ENCODE peak calls at places on chromosomes 16 and 17, in four cellular contexts. X, S, C and E are unnamed samples.
A peak's percentile ranks its signal among the peaks of the same experiment; 100 is the strongest.

GRCh38 chr16:84883301-84883700 is 63.5 kb downstream of the CRISPLD2 start:
- DNase-seq in X (no peak), S (no peak), C (no peak), E (no peak)

GRCh38 chr17:57915980-57916757 is 39.0 kb downstream of the CUEDC1 start:
- DNase-seq in X (no peak), S (no peak), C (no peak), E (no peak)

GRCh38 chr16:74449470-74449869 is 28.2 kb upstream of the CLEC18B start:
- DNase-seq in X (no peak), S (no peak), C (no peak), E (no peak)

GRCh38 chr16:76226011-76226410 is 51.2 kb upstream of the CNTNAP4 start:
- DNase-seq in X (no peak), S (no peak), C (no peak), E (no peak)

GRCh38 chr16:69223882-69224281 is 36.9 kb downstream of the SNTB2 start:
- DNase-seq in X (no peak), S (peak; percentile 59), C (no peak), E (no peak)

GRCh38 chr17:34499576-34499975 is 79.8 kb upstream of the TMEM132E start:
- DNase-seq in X (no peak), S (no peak), C (peak; percentile 63), E (peak; percentile 27)

GRCh38 chr16:48556913-48557351 is 53.0 kb downstream of the N4BP1 start:
- DNase-seq in X (no peak), S (no peak), C (no peak), E (no peak)

GRCh38 chr17:17663160-17664072 is 17.8 kb upstream of the RAI1 start:
- DNase-seq in X (peak; percentile 55), S (no peak), C (no peak), E (peak; percentile 39)

GRCh38 chr16:65125322-65125721 is 3.5 kb upstream of the CDH11 start:
- DNase-seq in X (no peak), S (no peak), C (no peak), E (no peak)

GRCh38 chr16:89651584-89651983 is 5.9 kb downstream of the CHMP1A start:
- DNase-seq in X (no peak), S (no peak), C (no peak), E (no peak)

GRCh38 chr17:33506889-33507650 is 214.0 kb upstream of the ASIC2 start:
- DNase-seq in X (no peak), S (no peak), C (no peak), E (no peak)

GRCh38 chr17:49343273-49343672 is 18.8 kb downstream of the ZNF652 start:
- DNase-seq in X (no peak), S (peak; percentile 48), C (no peak), E (peak; percentile 42)

GRCh38 chr16:3938471-3938842 is 57.9 kb upstream of the CREBBP start:
- DNase-seq in X (no peak), S (no peak), C (no peak), E (no peak)

GRCh38 chr17:63702223-63702577 is 2.3 kb upstream of the LIMD2 start:
- DNase-seq in X (peak; percentile 59), S (no peak), C (no peak), E (peak; percentile 85)

GRCh38 chr17:53032861-53033271 is 789.9 kb upstream of the KIF2B start:
- DNase-seq in X (no peak), S (no peak), C (peak; percentile 79), E (peak; percentile 34)

GRCh38 chr17:66506641-66507040 is 204.2 kb downstream of the PRKCA start:
- DNase-seq in X (no peak), S (no peak), C (no peak), E (no peak)

GRCh38 chr16:73091199-73091598 is 43.3 kb upstream of the ZFHX3 start:
- DNase-seq in X (no peak), S (no peak), C (no peak), E (no peak)

GRCh38 chr17:21039839-21040575 is 2.8 kb downstream of the USP22 start:
- DNase-seq in X (no peak), S (no peak), C (peak; percentile 55), E (peak; percentile 82)

GRCh38 chr17:5055543-5055942 is 20.3 kb upstream of the SLC52A1 start:
- DNase-seq in X (no peak), S (no peak), C (no peak), E (peak; percentile 27)

GRCh38 chr16:22077700-22078313 is 14.5 kb upstream of the VWA3A start:
- DNase-seq in X (no peak), S (peak; percentile 19), C (peak; percentile 53), E (peak; percentile 74)

GRCh38 chr17:18043491-18043890 is 4.3 kb downstream of the GID4 start:
- DNase-seq in X (no peak), S (no peak), C (no peak), E (peak; percentile 33)

GRCh38 chr16:56307534-56307873 is 116.2 kb downstream of the GNAO1 start:
- DNase-seq in X (no peak), S (no peak), C (no peak), E (no peak)

GRCh38 chr17:7232114-7232513 is 2.2 kb downstream of the DVL2 start:
- DNase-seq in X (no peak), S (no peak), C (no peak), E (no peak)